ENCODE peak calls at places on chromosomes 11 and 22, in nine cellular contexts. G is hypothalamus, J is NCI-H2029, B is nephron progenitor cell, K is foreskin melanocyte, L is heart right ventricle, M is Ammon's horn, S is myocyte, C is DMS153. E is an unnamed sample.

GRCh38 chr11:13963169-13963948 is 836 bp downstream of the SPON1 start:
- DNase-seq in B (peak), L (no peak), M (peak), G (no peak), K (no peak), S (no peak), J (no peak), C (no peak), E (peak)

GRCh38 chr22:17994424-17995108 is 29.8 kb downstream of the MICAL3 start:
- DNase-seq in K (no peak), J (no peak), M (no peak), L (no peak), S (no peak), B (no peak), G (no peak), C (no peak), E (no peak)

GRCh38 chr11:94762208-94762607 is 5.9 kb upstream of the AMOTL1 start:
- DNase-seq in M (no peak), K (peak), L (no peak), B (no peak), C (no peak), J (no peak), S (peak), G (no peak), E (no peak)

GRCh38 chr11:21415566-21415965 is 746.2 kb downstream of the NELL1 start:
- DNase-seq in M (no peak), B (no peak), L (no peak), G (no peak), C (no peak), K (no peak), J (no peak), S (no peak), E (peak)

GRCh38 chr22:28909375-28909774 is 26.0 kb downstream of the ZNRF3 start:
- DNase-seq in G (no peak), C (no peak), S (no peak), B (no peak), L (no peak), K (no peak), J (no peak), M (no peak), E (no peak)

GRCh38 chr11:64253481-64253880 is 2.2 kb downstream of the PLCB3 start:
- DNase-seq in G (no peak), C (no peak), K (no peak), J (no peak), L (no peak), B (no peak), M (peak), S (peak), E (no peak)

GRCh38 chr11:125489166-125489565 is 6.9 kb downstream of the FEZ1 start:
- DNase-seq in K (no peak), C (no peak), M (no peak), L (no peak), B (no peak), S (no peak), G (no peak), J (no peak), E (no peak)

GRCh38 chr11:9862981-9863380 is 199.1 kb downstream of the SWAP70 start:
- DNase-seq in C (no peak), J (no peak), B (no peak), S (no peak), K (no peak), G (no peak), M (no peak), L (no peak), E (no peak)

GRCh38 chr11:110069158-110069737 is 23.9 kb upstream of the ZC3H12C start:
- DNase-seq in G (no peak), B (no peak), L (peak), S (peak), C (peak), J (peak), K (peak), M (peak), E (no peak)

GRCh38 chr11:69417211-69418085 is 64.0 kb upstream of the LINC01488 start:
- DNase-seq in C (no peak), M (no peak), K (no peak), G (no peak), B (peak), S (no peak), L (no peak), J (no peak), E (no peak)